ENCODE peak calls at places on chromosomes 3 and 15, in eight cellular contexts. E, R, H, D, Z, P, K and O are unnamed samples.

GRCh38 chr3:71309342-71309741 is 274.2 kb downstream of the FOXP1 start:
- DNase-seq in Z (peak; percentile 26), P (peak; percentile 31), R (no peak), H (no peak), E (no peak), D (no peak), K (no peak), O (no peak)

GRCh38 chr3:170767576-170767941 is 102.4 kb downstream of the RPL22L1 start:
- DNase-seq in R (no peak), P (no peak), Z (peak; percentile 54), E (no peak), H (no peak), D (no peak), K (no peak), O (no peak)

GRCh38 chr15:56366211-56366610 is 985 bp downstream of the TEX9 start:
- DNase-seq in R (no peak), D (no peak), K (no peak), E (no peak), Z (no peak), P (no peak), H (no peak), O (peak; percentile 3)

GRCh38 chr3:126873416-126873815 is 109.5 kb upstream of the PLXNA1 start:
- DNase-seq in K (no peak), D (no peak), H (no peak), P (no peak), R (no peak), Z (no peak), E (no peak), O (no peak)

GRCh38 chr3:147411235-147411607 is 2.1 kb downstream of the ZIC1 start:
- DNase-seq in R (no peak), P (peak; percentile 84), H (no peak), K (peak; percentile 44), Z (peak; percentile 37), D (no peak), E (no peak), O (no peak)

GRCh38 chr15:78070049-78070698 is 7.3 kb downstream of the TBC1D2B start:
- DNase-seq in Z (no peak), H (no peak), E (peak; percentile 48), P (no peak), D (peak; percentile 79), K (no peak), R (peak; percentile 56), O (peak; percentile 45)

GRCh38 chr3:101677436-101678286 is 729 bp upstream of the ZBTB11 start:
- DNase-seq in P (no peak), Z (no peak), H (no peak), D (peak; percentile 57), R (no peak), E (no peak), K (no peak), O (peak; percentile 36)

GRCh38 chr15:68311859-68312557 is 34.5 kb downstream of the FEM1B start:
- DNase-seq in K (no peak), Z (no peak), E (peak; percentile 3), P (no peak), R (no peak), H (no peak), D (no peak), O (no peak)

GRCh38 chr3:136671921-136672320 is 80.3 kb downstream of the STAG1 start:
- DNase-seq in Z (no peak), P (peak; percentile 66), R (no peak), H (no peak), E (no peak), K (no peak), D (no peak), O (peak; percentile 41)

GRCh38 chr3:160112996-160113395 is 112.2 kb upstream of the C3orf80 start:
- DNase-seq in R (no peak), P (no peak), E (no peak), K (no peak), Z (no peak), H (no peak), D (no peak), O (no peak)

GRCh38 chr3:113557374-113557773 is 25.0 kb downstream of the SIDT1 start:
- DNase-seq in E (no peak), H (no peak), P (peak; percentile 55), D (no peak), K (no peak), R (no peak), Z (peak; percentile 39), O (peak; percentile 95)

GRCh38 chr3:139629033-139629432 is 48.7 kb downstream of the NMNAT3 start:
- DNase-seq in Z (no peak), K (no peak), D (no peak), E (no peak), H (no peak), P (peak; percentile 5), R (peak; percentile 10), O (peak; percentile 45)

DNA sequence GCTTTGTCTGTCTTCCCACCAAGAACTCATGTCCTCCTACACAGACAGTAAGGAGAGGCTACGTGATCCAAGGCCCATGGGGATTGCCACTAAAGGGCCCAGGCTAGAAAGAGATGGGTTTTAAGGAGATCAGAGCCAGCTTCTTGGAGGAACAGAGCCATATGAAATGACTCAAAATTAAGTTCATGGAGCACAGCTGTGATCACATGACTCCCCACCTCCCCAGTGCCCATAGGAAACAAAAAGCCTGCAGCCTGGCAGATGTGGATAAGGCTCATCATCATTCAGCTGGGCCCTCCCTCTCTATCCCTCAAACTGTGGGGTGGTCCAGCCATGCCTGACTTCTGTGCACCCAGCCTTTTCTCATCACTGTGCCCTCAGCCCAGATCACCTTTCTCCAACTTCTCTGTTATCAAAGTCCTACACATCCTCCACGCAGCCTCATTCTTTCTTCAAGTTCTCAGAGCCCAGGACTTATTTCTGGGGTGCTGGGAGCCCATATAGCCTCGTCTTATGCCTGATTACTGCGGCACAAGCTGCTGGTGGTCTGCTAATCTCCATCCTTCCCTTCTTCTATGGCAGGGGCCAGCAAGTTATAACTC is 137.6 kb downstream of the SMAD6 start:
- DNase-seq in H (no peak), K (no peak), Z (no peak), E (no peak), R (peak; percentile 1), P (peak; percentile 77), D (no peak), O (no peak)
- H3K4me1 ChIP-seq in H (peaks cover 5% of the 10 kb centered on the region), K (peaks cover 16% of the 10 kb centered on the region), Z (peaks cover 61% of the 10 kb centered on the region), E (peaks cover 42% of the 10 kb centered on the region), R (no peaks in the 10 kb centered on the region), P (peaks cover 40% of the 10 kb centered on the region), D (peaks cover 3% of the 10 kb centered on the region), O (peaks cover 11% of the 10 kb centered on the region)

GRCh38 chr15:70083946-70084345 is 13.8 kb downstream of the TLE3 start:
- DNase-seq in E (no peak), R (no peak), Z (no peak), P (no peak), H (no peak), D (no peak), K (no peak), O (no peak)

GRCh38 chr15:70083423-70083822 is 14.3 kb downstream of the TLE3 start:
- DNase-seq in H (peak; percentile 49), P (no peak), E (no peak), K (peak; percentile 91), Z (no peak), D (no peak), R (no peak), O (no peak)

GRCh38 chr15:70081612-70082011 is 16.1 kb downstream of the TLE3 start:
- DNase-seq in K (no peak), R (no peak), H (no peak), P (no peak), D (no peak), Z (no peak), E (no peak), O (no peak)

GRCh38 chr15:70086636-70087035 is 11.1 kb downstream of the TLE3 start:
- DNase-seq in R (no peak), K (no peak), Z (no peak), H (no peak), P (no peak), E (no peak), D (peak; percentile 65), O (no peak)

GRCh38 chr15:70084461-70084860 is 13.3 kb downstream of the TLE3 start:
- DNase-seq in E (no peak), P (no peak), K (no peak), H (no peak), R (no peak), Z (no peak), D (no peak), O (no peak)
- H3K4me1 ChIP-seq in E (peaks cover 21% of the 10 kb centered on the region), P (peaks cover 5% of the 10 kb centered on the region), K (peaks cover 39% of the 10 kb centered on the region), H (peaks cover 34% of the 10 kb centered on the region), R (peaks cover 25% of the 10 kb centered on the region), Z (peaks cover under 1% of the 10 kb centered on the region), D (peaks cover 16% of the 10 kb centered on the region), O (no peaks in the 10 kb centered on the region)

GRCh38 chr3:61417352-61417751 is 144.0 kb upstream of the PTPRG start:
- DNase-seq in R (no peak), E (no peak), K (no peak), P (peak; percentile 57), D (no peak), Z (no peak), H (no peak), O (no peak)

GRCh38 chr3:61411009-61411662 is 150.2 kb upstream of the PTPRG start:
- DNase-seq in R (no peak), P (no peak), Z (no peak), D (no peak), H (no peak), E (no peak), K (no peak), O (no peak)

GRCh38 chr3:61409638-61410037 is 151.7 kb upstream of the PTPRG start:
- DNase-seq in K (no peak), R (no peak), H (no peak), Z (no peak), P (no peak), E (no peak), D (no peak), O (no peak)

GRCh38 chr3:61416618-61417017 is 144.8 kb upstream of the PTPRG start:
- DNase-seq in R (no peak), Z (no peak), E (no peak), D (no peak), K (no peak), P (no peak), H (no peak), O (no peak)

DNA sequence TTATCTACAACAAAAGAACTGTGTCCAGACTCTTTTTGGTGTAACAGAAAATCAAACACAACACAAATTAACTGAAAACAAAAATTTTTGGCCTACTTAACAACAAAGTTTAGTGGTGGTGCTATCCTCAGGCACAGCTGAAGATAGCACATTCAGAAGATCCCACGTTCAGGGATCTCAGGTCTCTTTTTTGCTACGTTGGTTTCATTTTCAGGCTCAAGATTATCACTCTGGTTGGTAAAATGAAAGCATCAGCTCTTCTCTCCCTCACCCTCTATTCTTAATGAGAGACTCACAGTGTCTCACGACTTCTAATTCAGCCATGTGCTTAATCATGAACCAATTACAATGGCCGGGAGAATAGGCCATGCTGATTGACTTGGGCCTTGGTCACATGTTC is 146.9 kb upstream of the PTPRG start:
- DNase-seq in R (no peak), P (no peak), K (no peak), Z (no peak), E (no peak), H (no peak), D (no peak), O (no peak)
- H3K4me1 ChIP-seq in R (no peaks in the 10 kb centered on the region), P (no peaks in the 10 kb centered on the region), K (no peaks in the 10 kb centered on the region), Z (no peaks in the 10 kb centered on the region), E (peaks cover 8% of the 10 kb centered on the region), H (no peaks in the 10 kb centered on the region), D (no peaks in the 10 kb centered on the region), O (no peaks in the 10 kb centered on the region)

DNA sequence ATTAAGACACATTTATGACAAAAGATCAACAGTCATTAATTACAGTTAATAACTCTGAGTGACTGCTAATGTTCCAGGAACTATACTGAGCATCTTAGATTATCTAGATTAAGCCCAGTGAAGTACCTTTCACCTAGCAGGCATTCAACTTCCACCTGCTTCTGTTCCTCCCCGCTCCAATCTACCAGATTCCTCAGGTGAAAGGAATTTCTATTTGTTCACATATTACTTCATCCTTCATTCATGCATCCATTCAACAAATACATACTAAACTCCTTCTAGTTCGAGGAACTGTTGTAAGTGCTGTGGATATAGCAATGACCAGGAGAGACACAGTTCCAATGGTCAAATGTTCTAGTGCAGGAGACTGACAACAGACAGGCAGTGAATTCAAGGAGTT is 139.3 kb downstream of the FILIP1L start:
- DNase-seq in R (no peak), K (no peak), D (no peak), H (no peak), E (no peak), Z (no peak), P (no peak), O (peak; percentile 49)
- H3K4me1 ChIP-seq in R (no peaks in the 10 kb centered on the region), K (no peaks in the 10 kb centered on the region), D (no peaks in the 10 kb centered on the region), H (no peaks in the 10 kb centered on the region), E (peaks cover 15% of the 10 kb centered on the region), Z (no peaks in the 10 kb centered on the region), P (no peaks in the 10 kb centered on the region), O (peaks cover 8% of the 10 kb centered on the region)